ENCODE peak calls at places on chromosomes 5 and 9, in five cellular contexts. S is left ventricle myocardium inferior, M is ovary, E is PC-3, O is heart left ventricle. L is an unnamed sample.

GRCh38 chr9:16828335-16829281 is 41.9 kb downstream of the BNC2 start:
- DNase-seq in S (peak; percentile 49), M (peak; percentile 39), E (peak; percentile 51), O (peak; percentile 33), L (peak; percentile 65)

GRCh38 chr5:79694652-79695051 is 5.0 kb downstream of the CMYA5 start:
- DNase-seq in S (no peak), M (no peak), E (no peak), O (peak; percentile 67), L (no peak)

GRCh38 chr5:143361438-143361837 is 42.0 kb downstream of the NR3C1 start:
- DNase-seq in S (no peak), M (no peak), E (no peak), O (no peak), L (no peak)

GRCh38 chr5:15525679-15526275 is 25.8 kb downstream of the FBXL7 start:
- DNase-seq in S (no peak), M (no peak), E (no peak), O (no peak), L (no peak)

GRCh38 chr5:81363093-81363886 is 30.6 kb downstream of the ACOT12 start:
- DNase-seq in S (no peak), M (no peak), E (no peak), O (no peak), L (no peak)

GRCh38 chr5:72523960-72524582 is 16.9 kb upstream of the ZNF366 start:
- DNase-seq in S (no peak), M (no peak), E (peak; percentile 79), O (no peak), L (no peak)

GRCh38 chr5:127858116-127858784 is 155.1 kb downstream of the CCDC192 start:
- DNase-seq in S (no peak), M (no peak), E (no peak), O (peak; percentile 51), L (no peak)

GRCh38 chr5:175694371-175695160 is 36.7 kb downstream of the HRH2 start:
- DNase-seq in S (no peak), M (no peak), E (no peak), O (no peak), L (no peak)

GRCh38 chr9:137453643-137454081 is 5.5 kb downstream of the NSMF start:
- DNase-seq in S (peak; percentile 75), M (peak; percentile 64), E (peak; percentile 19), O (peak; percentile 79), L (peak; percentile 97)

GRCh38 chr9:426976-427375 is 212.3 kb downstream of the DOCK8 start:
- DNase-seq in S (no peak), M (no peak), E (peak; percentile 36), O (no peak), L (no peak)

GRCh38 chr9:81689343-81690175 is at the start of gene TLE1:
- DNase-seq in S (peak; percentile 99), M (peak; percentile 100), E (peak; percentile 97), O (peak; percentile 100), L (peak; percentile 99)

GRCh38 chr5:33733225-33733624 is 158.6 kb downstream of the ADAMTS12 start:
- DNase-seq in S (no peak), M (no peak), E (no peak), O (no peak), L (no peak)

GRCh38 chr5:96247097-96247675 is 185.9 kb downstream of the PCSK1 start:
- DNase-seq in S (no peak), M (no peak), E (no peak), O (peak; percentile 42), L (peak; percentile 45)

GRCh38 chr5:68271124-68271523 is 55.6 kb downstream of the PIK3R1 start:
- DNase-seq in S (no peak), M (no peak), E (no peak), O (no peak), L (no peak)

GRCh38 chr9:70574222-70574837 is 159.9 kb upstream of the KLF9 start:
- DNase-seq in S (no peak), M (no peak), E (no peak), O (peak; percentile 45), L (peak; percentile 50)

GRCh38 chr9:21527579-21527978 is 45.5 kb upstream of the IFNE start:
- DNase-seq in S (no peak), M (no peak), E (no peak), O (no peak), L (no peak)

GRCh38 chr5:14394365-14394764 is 187.2 kb upstream of the OTULINL start:
- DNase-seq in S (peak; percentile 58), M (no peak), E (no peak), O (peak; percentile 58), L (no peak)

GRCh38 chr5:179762781-179763176 is 30.2 kb downstream of the MAML1 start:
- DNase-seq in S (no peak), M (no peak), E (no peak), O (no peak), L (peak; percentile 81)

GRCh38 chr5:179759961-179760541 is 27.4 kb downstream of the MAML1 start:
- DNase-seq in S (no peak), M (no peak), E (no peak), O (no peak), L (no peak)

GRCh38 chr5:179762079-179762780 is 29.6 kb downstream of the MAML1 start:
- DNase-seq in S (no peak), M (no peak), E (peak; percentile 1), O (no peak), L (peak; percentile 57)

GRCh38 chr5:179755022-179755421 is 22.4 kb downstream of the MAML1 start:
- DNase-seq in S (no peak), M (no peak), E (no peak), O (no peak), L (peak; percentile 45)

DNA sequence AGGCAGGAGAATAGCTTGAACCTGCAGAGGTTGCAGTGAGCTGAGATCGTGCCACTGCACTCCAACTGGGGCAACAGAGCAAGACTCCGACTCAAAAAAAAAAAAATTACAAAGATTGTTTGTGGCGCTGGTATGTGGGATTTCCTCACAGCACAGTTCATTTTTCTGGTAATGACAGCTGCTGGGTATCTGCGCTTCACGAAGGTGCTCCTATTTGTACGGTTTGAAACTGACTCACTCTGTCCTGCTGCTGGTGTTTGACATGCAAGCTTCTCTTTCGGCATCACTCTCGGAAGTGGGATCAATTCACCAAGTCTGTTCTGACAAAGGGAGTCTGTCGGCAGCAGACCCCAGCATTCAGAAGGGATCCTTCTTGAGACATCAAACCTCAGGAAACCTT is 26.3 kb downstream of the MAML1 start:
- DNase-seq in S (no peak), M (no peak), E (no peak), O (no peak), L (no peak)
- H3K4me1 ChIP-seq in S (peaks cover 79% of the 10 kb centered on the region), M (peaks cover 8% of the 10 kb centered on the region), E (peaks cover 28% of the 10 kb centered on the region), O (peaks cover 34% of the 10 kb centered on the region), L (peaks cover 24% of the 10 kb centered on the region)

GRCh38 chr9:130122465-130122864 is 49.7 kb upstream of the NCS1 start:
- DNase-seq in S (no peak), M (no peak), E (no peak), O (no peak), L (no peak)

GRCh38 chr9:130120207-130120587 is 52.0 kb upstream of the NCS1 start:
- DNase-seq in S (no peak), M (no peak), E (no peak), O (no peak), L (no peak)

GRCh38 chr9:130119521-130120206 is 52.5 kb upstream of the NCS1 start:
- DNase-seq in S (no peak), M (no peak), E (no peak), O (no peak), L (no peak)

GRCh38 chr9:130118841-130119520 is 53.2 kb upstream of the NCS1 start:
- DNase-seq in S (no peak), M (no peak), E (no peak), O (no peak), L (no peak)

DNA sequence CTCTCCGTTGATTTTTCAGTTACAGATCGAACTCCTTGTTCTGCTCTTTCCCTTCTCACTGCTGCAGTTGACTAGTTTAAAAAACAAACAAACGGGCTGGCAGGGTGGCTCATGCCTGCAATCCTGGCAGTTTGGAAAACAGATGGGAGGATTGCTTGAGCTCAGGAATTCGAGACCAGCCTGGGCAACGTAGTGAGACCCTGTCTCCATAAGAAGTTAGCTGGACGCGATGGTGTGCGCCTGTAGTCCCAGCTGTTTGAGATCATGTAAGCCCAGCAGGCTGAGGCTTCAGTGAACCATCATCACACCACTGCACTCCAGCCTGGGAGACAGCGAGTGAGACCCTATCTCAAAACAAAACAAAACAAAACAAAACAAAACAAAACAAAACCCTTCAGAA is 51.4 kb upstream of the NCS1 start:
- DNase-seq in S (no peak), M (no peak), E (no peak), O (no peak), L (no peak)
- H3K9me3 ChIP-seq in S (no peaks in the 10 kb centered on the region), M (no peaks in the 10 kb centered on the region), E (no peaks in the 10 kb centered on the region), O (no peaks in the 10 kb centered on the region), L (no peaks in the 10 kb centered on the region)

GRCh38 chr9:37422289-37423104 is at the start of gene GRHPR:
- DNase-seq in S (peak; percentile 92), M (peak; percentile 83), E (peak; percentile 80), O (peak; percentile 94), L (peak; percentile 98)
- H3K4me1 ChIP-seq in S (peaks cover 38% of the 10 kb centered on the region), M (peaks cover 24% of the 10 kb centered on the region), E (peaks cover 21% of the 10 kb centered on the region), O (peaks cover 26% of the 10 kb centered on the region), L (peaks cover 25% of the 10 kb centered on the region)

GRCh38 chr5:2293906-2294305 is 411.2 kb upstream of the IRX4 start:
- DNase-seq in S (no peak), M (no peak), E (no peak), O (no peak), L (no peak)
- H3K9me3 ChIP-seq in S (peaks cover 6% of the 10 kb centered on the region), M (no peaks in the 10 kb centered on the region), E (no peaks in the 10 kb centered on the region), O (no peaks in the 10 kb centered on the region), L (no peaks in the 10 kb centered on the region)

DNA sequence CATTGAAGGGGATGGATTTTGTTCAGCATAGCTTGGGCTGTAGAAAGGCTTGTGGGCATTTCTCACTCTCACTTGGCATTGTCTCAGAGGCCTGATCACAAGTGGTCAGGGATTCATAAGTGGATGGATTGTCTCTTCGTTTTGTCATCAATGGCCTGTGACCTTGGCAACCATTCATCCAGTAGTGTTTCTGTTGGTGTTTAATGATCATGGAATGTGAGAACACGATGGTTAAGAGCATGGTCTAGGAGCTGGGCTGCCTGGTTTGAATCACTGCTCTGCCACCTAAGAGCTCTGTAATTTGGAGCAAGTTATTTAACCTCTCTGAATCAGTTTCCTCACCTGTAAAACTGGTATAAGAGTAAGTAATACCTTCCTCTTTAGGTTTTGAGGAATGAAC is 430.1 kb upstream of the MEF2C start:
- DNase-seq in S (no peak), M (no peak), E (peak; percentile 82), O (no peak), L (no peak)
- H3K4me1 ChIP-seq in S (no peaks in the 10 kb centered on the region), M (peaks cover 3% of the 10 kb centered on the region), E (peaks cover 23% of the 10 kb centered on the region), O (no peaks in the 10 kb centered on the region), L (peaks cover 32% of the 10 kb centered on the region)

DNA sequence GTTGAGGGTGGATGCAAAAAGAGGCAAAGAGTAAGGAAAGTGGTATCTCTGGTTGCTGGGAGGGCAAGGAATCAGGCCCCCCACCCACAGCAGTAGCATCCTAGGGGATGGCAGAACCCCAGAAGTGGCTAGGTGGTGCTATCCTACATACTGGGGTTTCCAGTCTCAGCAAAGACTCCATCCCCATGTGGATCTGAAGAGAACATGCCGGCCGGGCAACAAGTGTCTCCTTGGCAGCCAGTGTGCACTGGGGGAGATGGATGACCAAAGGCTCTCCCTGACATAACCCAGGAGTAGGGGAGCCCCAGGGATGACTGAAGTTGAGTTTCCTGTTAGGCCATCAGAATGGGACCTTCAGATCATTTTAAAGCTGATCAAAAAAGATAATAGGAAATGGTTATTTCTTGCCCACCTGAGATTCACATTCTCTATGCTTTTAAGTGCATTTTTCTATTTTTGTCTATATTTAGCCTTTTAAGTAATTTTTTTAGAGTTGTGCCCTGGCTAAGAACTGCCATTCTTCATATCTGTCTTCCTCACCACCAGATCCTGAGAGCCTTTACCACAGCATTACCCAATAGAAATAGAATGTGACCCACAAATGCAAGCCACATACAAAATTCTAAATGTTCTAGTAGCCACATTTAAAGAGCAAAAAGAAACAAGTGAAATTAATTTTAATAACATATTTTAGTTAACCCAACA is 78.7 kb upstream of the SMIM23 start:
- DNase-seq in S (no peak), M (no peak), E (no peak), O (no peak), L (no peak)
- H3K9me3 ChIP-seq in S (no peaks in the 10 kb centered on the region), M (no peaks in the 10 kb centered on the region), E (no peaks in the 10 kb centered on the region), O (no peaks in the 10 kb centered on the region), L (no peaks in the 10 kb centered on the region)

GRCh38 chr9:116476935-116477381 is 210.1 kb upstream of the TRIM32 start:
- DNase-seq in S (peak; percentile 40), M (peak; percentile 60), E (no peak), O (peak; percentile 42), L (no peak)
- H3K4me1 ChIP-seq in S (peaks cover 17% of the 10 kb centered on the region), M (peaks cover 9% of the 10 kb centered on the region), E (no peaks in the 10 kb centered on the region), O (no peaks in the 10 kb centered on the region), L (no peaks in the 10 kb centered on the region)